ENCODE peak calls at places on chromosomes 3 and 15, in five cellular contexts. One of them, this sample, is unnamed.

GRCh38 chr3:76570436-76571057 is 469.4 kb upstream of the ROBO2 start:
- DNase-seq in tibial nerve: no peak
- DNase-seq in H1: no peak
- DNase-seq in K562: peak; percentile 3
- DNase-seq in stomach: no peak
- DNase-seq in this sample: no peak

GRCh38 chr3:160473978-160474377 is 24.4 kb upstream of the TRIM59 start:
- DNase-seq in tibial nerve: no peak
- DNase-seq in H1: no peak
- DNase-seq in K562: no peak
- DNase-seq in stomach: no peak
- DNase-seq in this sample: no peak

GRCh38 chr15:65258370-65258769 is 28.3 kb downstream of the PARP16 start:
- DNase-seq in tibial nerve: no peak
- DNase-seq in H1: no peak
- DNase-seq in K562: no peak
- DNase-seq in stomach: no peak
- DNase-seq in this sample: peak; percentile 45

GRCh38 chr3:45097296-45097883 is 48.8 kb downstream of the CDCP1 start:
- DNase-seq in tibial nerve: no peak
- DNase-seq in H1: no peak
- DNase-seq in K562: no peak
- DNase-seq in stomach: no peak
- DNase-seq in this sample: no peak

GRCh38 chr15:90988249-90988648 is 6.1 kb downstream of the PRC1 start:
- DNase-seq in tibial nerve: no peak
- DNase-seq in H1: no peak
- DNase-seq in K562: no peak
- DNase-seq in stomach: no peak
- DNase-seq in this sample: no peak

GRCh38 chr15:80989110-80989517 is 505 bp downstream of the MESD start:
- DNase-seq in tibial nerve: no peak
- DNase-seq in H1: no peak
- DNase-seq in K562: peak; percentile 28
- DNase-seq in stomach: no peak
- DNase-seq in this sample: peak; percentile 19

GRCh38 chr3:124780767-124781485 is 50.7 kb downstream of the UMPS start:
- DNase-seq in tibial nerve: peak; percentile 60
- DNase-seq in H1: no peak
- DNase-seq in K562: no peak
- DNase-seq in stomach: no peak
- DNase-seq in this sample: peak; percentile 50

GRCh38 chr3:159727506-159727905 is 261.1 kb upstream of the IL12A start:
- DNase-seq in tibial nerve: no peak
- DNase-seq in H1: no peak
- DNase-seq in K562: no peak
- DNase-seq in stomach: no peak
- DNase-seq in this sample: no peak

GRCh38 chr3:171150945-171151344 is 124.4 kb upstream of the SLC2A2 start:
- DNase-seq in tibial nerve: no peak
- DNase-seq in H1: no peak
- DNase-seq in K562: no peak
- DNase-seq in stomach: no peak
- DNase-seq in this sample: no peak

GRCh38 chr15:72086010-72086697 is 31.8 kb downstream of the MYO9A start:
- DNase-seq in tibial nerve: no peak
- DNase-seq in H1: no peak
- DNase-seq in K562: no peak
- DNase-seq in stomach: peak; percentile 55
- DNase-seq in this sample: no peak

GRCh38 chr3:128068156-128068620 is 16.0 kb downstream of the SEC61A1 start:
- DNase-seq in tibial nerve: no peak
- DNase-seq in H1: no peak
- DNase-seq in K562: peak; percentile 47
- DNase-seq in stomach: no peak
- DNase-seq in this sample: no peak

GRCh38 chr3:56119575-56120349 is 348.5 kb downstream of the ERC2 start:
- DNase-seq in tibial nerve: peak; percentile 19
- DNase-seq in H1: no peak
- DNase-seq in K562: no peak
- DNase-seq in stomach: no peak
- DNase-seq in this sample: peak; percentile 39

GRCh38 chr15:46091860-46092450 is 457.1 kb downstream of the SQOR start:
- DNase-seq in tibial nerve: no peak
- DNase-seq in H1: peak; percentile 15
- DNase-seq in K562: peak; percentile 13
- DNase-seq in stomach: no peak
- DNase-seq in this sample: no peak

GRCh38 chr3:73228425-73228824 is 167.0 kb downstream of the EBLN2 start:
- DNase-seq in tibial nerve: no peak
- DNase-seq in H1: no peak
- DNase-seq in K562: no peak
- DNase-seq in stomach: no peak
- DNase-seq in this sample: no peak

DNA sequence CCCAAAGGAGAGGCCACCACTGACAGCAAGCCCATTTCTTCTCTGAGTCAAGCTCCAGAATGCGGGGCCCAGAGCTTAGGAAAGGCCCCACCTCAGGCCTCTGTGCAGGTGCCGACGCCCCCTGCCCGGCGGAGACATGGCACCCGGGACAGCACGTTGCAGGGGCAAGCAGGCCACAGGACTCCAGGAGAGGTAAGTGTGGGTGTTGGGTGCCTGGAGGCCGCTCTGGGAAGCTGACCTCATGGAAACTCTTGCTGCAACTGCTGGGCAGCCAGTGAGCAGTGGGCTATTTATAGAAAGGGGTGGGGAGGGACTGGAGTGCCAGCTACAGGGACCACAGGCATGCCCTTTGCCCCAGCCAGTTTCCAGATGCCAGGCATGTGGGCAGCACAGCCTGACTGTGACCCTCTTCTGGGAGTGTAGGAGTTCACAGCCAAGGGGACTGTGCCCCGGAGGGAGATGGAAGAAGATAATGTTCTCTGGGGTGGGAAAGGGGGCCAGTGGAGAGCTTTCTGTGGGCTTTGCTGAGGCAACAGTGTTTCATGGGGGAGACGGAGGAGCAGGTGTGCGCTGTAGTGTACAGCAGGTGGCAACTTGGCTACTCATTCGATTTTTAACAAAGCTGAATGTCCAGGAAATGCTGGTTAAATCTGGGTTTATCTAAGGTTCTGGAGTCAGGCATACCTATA is 23.7 kb downstream of the ALPK3 start:
- DNase-seq in tibial nerve: no peak
- DNase-seq in H1: no peak
- DNase-seq in K562: no peak
- DNase-seq in stomach: peak; percentile 92
- DNase-seq in this sample: no peak
- TF ChIP-seq EP300 in tibial nerve: peak; percentile 71
- TF ChIP-seq EP300 in H1: no peak
- TF ChIP-seq EP300 in K562: no peak
- TF ChIP-seq EP300 in stomach: peak; percentile 95
- TF ChIP-seq EP300 in this sample: peak; percentile 39

GRCh38 chr3:119187266-119187665 is 13.9 kb downstream of the UPK1B start:
- DNase-seq in tibial nerve: no peak
- DNase-seq in H1: no peak
- DNase-seq in K562: no peak
- DNase-seq in stomach: no peak
- DNase-seq in this sample: no peak

GRCh38 chr3:119184083-119184482 is 10.7 kb downstream of the UPK1B start:
- DNase-seq in tibial nerve: no peak
- DNase-seq in H1: no peak
- DNase-seq in K562: no peak
- DNase-seq in stomach: no peak
- DNase-seq in this sample: no peak

GRCh38 chr3:119181765-119182164 is 8.4 kb downstream of the UPK1B start:
- DNase-seq in tibial nerve: no peak
- DNase-seq in H1: no peak
- DNase-seq in K562: no peak
- DNase-seq in stomach: peak; percentile 53
- DNase-seq in this sample: no peak

GRCh38 chr3:119184808-119185690 is 11.7 kb downstream of the UPK1B start:
- DNase-seq in tibial nerve: no peak
- DNase-seq in H1: no peak
- DNase-seq in K562: no peak
- DNase-seq in stomach: no peak
- DNase-seq in this sample: no peak
- TF ChIP-seq EP300 in tibial nerve: no peak
- TF ChIP-seq EP300 in H1: no peak
- TF ChIP-seq EP300 in K562: no peak
- TF ChIP-seq EP300 in stomach: no peak
- TF ChIP-seq EP300 in this sample: no peak

DNA sequence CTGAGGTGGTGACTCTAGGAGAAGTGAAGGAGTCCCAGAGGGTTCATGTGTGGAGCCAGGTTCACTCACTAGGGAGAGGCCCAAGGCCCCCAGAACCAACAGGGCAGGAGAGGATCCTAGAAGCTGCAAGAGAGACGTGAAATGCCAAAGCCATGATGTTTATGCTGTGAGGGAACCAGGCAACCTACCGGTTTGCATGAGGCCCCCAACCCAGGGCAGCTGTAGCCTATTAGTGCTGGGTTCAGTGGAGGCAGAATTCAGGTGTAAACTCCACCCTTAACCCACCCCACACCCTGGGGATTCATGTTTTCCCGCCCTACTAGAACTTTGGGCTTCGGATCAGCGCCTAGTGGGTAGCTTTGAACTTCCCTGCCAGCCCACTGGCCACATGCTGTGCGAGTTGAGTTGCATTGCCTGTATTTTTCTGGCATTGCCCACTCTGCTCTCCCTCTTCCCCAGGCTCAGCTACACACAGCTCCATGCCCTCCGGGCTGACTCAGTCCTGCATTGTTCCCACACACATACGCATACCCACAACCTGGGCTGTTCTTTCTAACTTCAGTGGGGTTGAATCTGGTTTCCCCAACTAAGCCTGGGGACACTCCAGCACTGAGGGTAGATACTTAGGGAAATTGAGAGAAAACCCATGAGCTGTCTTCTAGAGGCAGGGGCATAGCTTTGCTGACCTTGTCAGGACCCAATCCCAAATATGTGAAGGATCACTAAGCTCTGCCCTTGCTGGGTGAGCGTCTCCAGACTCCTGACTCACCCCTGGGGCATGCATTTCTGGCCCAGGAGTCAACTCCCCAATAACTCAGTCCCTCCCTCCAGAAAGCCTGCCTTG is 2.0 kb upstream of the ZBTB47 start:
- DNase-seq in tibial nerve: no peak
- DNase-seq in H1: no peak
- DNase-seq in K562: no peak
- DNase-seq in stomach: no peak
- DNase-seq in this sample: no peak
- TF ChIP-seq EP300 in tibial nerve: peak; percentile 46
- TF ChIP-seq EP300 in H1: no peak
- TF ChIP-seq EP300 in K562: no peak
- TF ChIP-seq EP300 in stomach: no peak
- TF ChIP-seq EP300 in this sample: no peak

GRCh38 chr15:83066761-83067637 is at the start of gene BTBD1:
- DNase-seq in tibial nerve: peak; percentile 83
- DNase-seq in H1: peak; percentile 58
- DNase-seq in K562: peak; percentile 94
- DNase-seq in stomach: peak; percentile 90
- DNase-seq in this sample: peak; percentile 90
- TF ChIP-seq EP300 in tibial nerve: peak; percentile 79
- TF ChIP-seq EP300 in H1: no peak
- TF ChIP-seq EP300 in K562: no peak
- TF ChIP-seq EP300 in stomach: no peak
- TF ChIP-seq EP300 in this sample: no peak

GRCh38 chr3:58434990-58435389 is 1.4 kb upstream of the PDHB start:
- DNase-seq in tibial nerve: no peak
- DNase-seq in H1: peak; percentile 79
- DNase-seq in K562: no peak
- DNase-seq in stomach: no peak
- DNase-seq in this sample: no peak
- TF ChIP-seq EP300 in tibial nerve: peak; percentile 39
- TF ChIP-seq EP300 in H1: no peak
- TF ChIP-seq EP300 in K562: no peak
- TF ChIP-seq EP300 in stomach: no peak
- TF ChIP-seq EP300 in this sample: no peak

DNA sequence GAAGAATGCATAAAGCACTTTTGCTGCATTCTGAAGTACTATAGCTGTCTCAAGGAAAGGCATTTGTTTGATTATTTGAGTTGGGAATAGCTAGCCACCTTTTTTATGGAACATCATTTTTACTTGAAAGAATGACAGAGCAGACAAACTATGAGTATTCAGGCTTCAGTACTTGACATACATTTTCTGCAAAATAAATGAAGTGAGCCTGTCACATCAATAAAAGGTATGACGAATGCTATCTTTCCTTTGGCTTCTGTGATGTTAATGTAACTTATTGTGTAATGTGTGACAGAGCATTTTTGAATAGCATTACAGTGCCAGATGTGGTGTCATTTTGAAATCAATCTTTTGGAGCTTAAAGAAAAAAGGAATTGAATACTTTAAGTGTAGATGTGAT is 440.3 kb upstream of the ONECUT1 start:
- DNase-seq in tibial nerve: no peak
- DNase-seq in H1: no peak
- DNase-seq in K562: no peak
- DNase-seq in stomach: no peak
- DNase-seq in this sample: no peak
- TF ChIP-seq EP300 in tibial nerve: no peak
- TF ChIP-seq EP300 in H1: no peak
- TF ChIP-seq EP300 in K562: no peak
- TF ChIP-seq EP300 in stomach: no peak
- TF ChIP-seq EP300 in this sample: no peak

DNA sequence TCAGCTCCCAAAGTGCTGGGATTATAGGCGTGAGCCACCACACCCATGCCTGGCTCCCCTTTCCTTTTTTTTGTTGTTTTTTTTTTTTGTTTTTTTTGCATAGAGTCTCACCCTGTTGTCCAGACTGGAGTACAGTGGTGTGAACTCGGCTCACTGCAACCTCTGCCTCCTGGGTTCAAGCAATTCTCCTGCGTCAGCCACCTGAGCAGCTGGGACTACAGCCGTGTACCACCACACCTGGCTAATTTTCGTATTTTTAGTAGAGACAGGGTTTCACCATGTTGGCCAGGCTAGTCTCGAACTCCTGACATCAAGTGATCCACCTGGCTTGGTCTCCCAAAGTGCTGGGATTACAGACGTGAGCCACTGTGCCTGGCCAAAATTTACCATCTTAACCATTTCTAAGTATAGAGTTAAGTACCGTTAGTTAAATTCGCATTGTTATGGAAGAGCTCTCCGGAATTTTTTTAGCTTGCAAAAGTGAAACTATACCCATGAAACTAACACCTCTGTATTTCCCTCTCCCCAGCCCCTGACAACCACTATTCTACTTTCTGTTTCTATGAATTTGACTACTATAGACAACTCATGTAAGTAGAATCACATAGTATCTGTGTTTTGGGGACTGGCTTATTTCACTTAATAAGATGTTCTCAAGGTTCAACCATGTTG is 70.9 kb upstream of the C15orf39 start:
- DNase-seq in tibial nerve: no peak
- DNase-seq in H1: no peak
- DNase-seq in K562: no peak
- DNase-seq in stomach: no peak
- DNase-seq in this sample: no peak
- TF ChIP-seq EP300 in tibial nerve: no peak
- TF ChIP-seq EP300 in H1: no peak
- TF ChIP-seq EP300 in K562: no peak
- TF ChIP-seq EP300 in stomach: no peak
- TF ChIP-seq EP300 in this sample: no peak